ENCODE peak calls at places on chromosomes 5 and 9, in seven cellular contexts. One of them, this sample, is unnamed.
A peak's percentile ranks its signal among the peaks of the same experiment; 100 is the strongest.

GRCh38 chr5:75550597-75550996 is 38.9 kb downstream of the POLK start:
- DNase-seq in tibial artery: no peak
- DNase-seq in NCI-H748 treated with DMSO at 0.1 percent for 48 hours: no peak
- DNase-seq in T-helper 1 cell: no peak
- DNase-seq in activated CD4-positive, alpha-beta T cell treated with anti-CD3 and anti-CD28 coated beads, Interleukin-2, amount 50 U/mL, for 1 hour: no peak
- DNase-seq in SK-MEL-5: no peak
- DNase-seq in right atrium auricular region: no peak
- DNase-seq in this sample: no peak

GRCh38 chr9:4490705-4491620 is 695 bp downstream of the SLC1A1 start:
- DNase-seq in SK-MEL-5: no peak
- DNase-seq in activated CD4-positive, alpha-beta T cell treated with anti-CD3 and anti-CD28 coated beads, Interleukin-2, amount 50 U/mL, for 1 hour: no peak
- DNase-seq in T-helper 1 cell: no peak
- DNase-seq in tibial artery: no peak
- DNase-seq in NCI-H748 treated with DMSO at 0.1 percent for 48 hours: no peak
- DNase-seq in right atrium auricular region: no peak
- DNase-seq in this sample: no peak

GRCh38 chr9:88742483-88742882 is 207.5 kb downstream of the NXNL2 start:
- DNase-seq in SK-MEL-5: no peak
- DNase-seq in NCI-H748 treated with DMSO at 0.1 percent for 48 hours: no peak
- DNase-seq in activated CD4-positive, alpha-beta T cell treated with anti-CD3 and anti-CD28 coated beads, Interleukin-2, amount 50 U/mL, for 1 hour: no peak
- DNase-seq in T-helper 1 cell: no peak
- DNase-seq in tibial artery: peak; percentile 87
- DNase-seq in right atrium auricular region: no peak
- DNase-seq in this sample: no peak

GRCh38 chr9:85523202-85523601 is 218.6 kb downstream of the AGTPBP1 start:
- DNase-seq in T-helper 1 cell: no peak
- DNase-seq in activated CD4-positive, alpha-beta T cell treated with anti-CD3 and anti-CD28 coated beads, Interleukin-2, amount 50 U/mL, for 1 hour: no peak
- DNase-seq in NCI-H748 treated with DMSO at 0.1 percent for 48 hours: no peak
- DNase-seq in tibial artery: no peak
- DNase-seq in right atrium auricular region: no peak
- DNase-seq in SK-MEL-5: no peak
- DNase-seq in this sample: no peak

GRCh38 chr9:3290231-3290840 is 235.5 kb downstream of the RFX3 start:
- DNase-seq in NCI-H748 treated with DMSO at 0.1 percent for 48 hours: no peak
- DNase-seq in tibial artery: no peak
- DNase-seq in T-helper 1 cell: no peak
- DNase-seq in SK-MEL-5: no peak
- DNase-seq in activated CD4-positive, alpha-beta T cell treated with anti-CD3 and anti-CD28 coated beads, Interleukin-2, amount 50 U/mL, for 1 hour: no peak
- DNase-seq in right atrium auricular region: no peak
- DNase-seq in this sample: no peak

GRCh38 chr9:5719546-5719945 is 90.6 kb downstream of the RIC1 start:
- DNase-seq in T-helper 1 cell: no peak
- DNase-seq in right atrium auricular region: no peak
- DNase-seq in tibial artery: no peak
- DNase-seq in NCI-H748 treated with DMSO at 0.1 percent for 48 hours: no peak
- DNase-seq in activated CD4-positive, alpha-beta T cell treated with anti-CD3 and anti-CD28 coated beads, Interleukin-2, amount 50 U/mL, for 1 hour: no peak
- DNase-seq in SK-MEL-5: no peak
- DNase-seq in this sample: no peak

GRCh38 chr9:124139001-124139400 is 118.7 kb upstream of the NEK6 start:
- DNase-seq in right atrium auricular region: no peak
- DNase-seq in tibial artery: no peak
- DNase-seq in T-helper 1 cell: no peak
- DNase-seq in NCI-H748 treated with DMSO at 0.1 percent for 48 hours: no peak
- DNase-seq in SK-MEL-5: no peak
- DNase-seq in activated CD4-positive, alpha-beta T cell treated with anti-CD3 and anti-CD28 coated beads, Interleukin-2, amount 50 U/mL, for 1 hour: no peak
- DNase-seq in this sample: no peak

GRCh38 chr5:36870399-36871040 is 6.0 kb upstream of the NIPBL start:
- DNase-seq in SK-MEL-5: peak; percentile 93
- DNase-seq in tibial artery: no peak
- DNase-seq in T-helper 1 cell: no peak
- DNase-seq in NCI-H748 treated with DMSO at 0.1 percent for 48 hours: peak; percentile 99
- DNase-seq in activated CD4-positive, alpha-beta T cell treated with anti-CD3 and anti-CD28 coated beads, Interleukin-2, amount 50 U/mL, for 1 hour: no peak
- DNase-seq in right atrium auricular region: no peak
- DNase-seq in this sample: no peak

GRCh38 chr5:1445313-1445894 is at the start of gene SLC6A3:
- DNase-seq in right atrium auricular region: no peak
- DNase-seq in tibial artery: peak; percentile 64
- DNase-seq in NCI-H748 treated with DMSO at 0.1 percent for 48 hours: peak; percentile 38
- DNase-seq in SK-MEL-5: peak; percentile 41
- DNase-seq in activated CD4-positive, alpha-beta T cell treated with anti-CD3 and anti-CD28 coated beads, Interleukin-2, amount 50 U/mL, for 1 hour: peak; percentile 9
- DNase-seq in T-helper 1 cell: no peak
- DNase-seq in this sample: no peak

GRCh38 chr5:146040559-146040958 is 64.8 kb downstream of the PLAC8L1 start:
- DNase-seq in SK-MEL-5: no peak
- DNase-seq in right atrium auricular region: no peak
- DNase-seq in tibial artery: no peak
- DNase-seq in T-helper 1 cell: no peak
- DNase-seq in activated CD4-positive, alpha-beta T cell treated with anti-CD3 and anti-CD28 coated beads, Interleukin-2, amount 50 U/mL, for 1 hour: no peak
- DNase-seq in NCI-H748 treated with DMSO at 0.1 percent for 48 hours: no peak
- DNase-seq in this sample: no peak

GRCh38 chr5:135107101-135107500 is 73.1 kb upstream of the PITX1 start:
- DNase-seq in SK-MEL-5: no peak
- DNase-seq in NCI-H748 treated with DMSO at 0.1 percent for 48 hours: no peak
- DNase-seq in T-helper 1 cell: no peak
- DNase-seq in right atrium auricular region: no peak
- DNase-seq in tibial artery: no peak
- DNase-seq in activated CD4-positive, alpha-beta T cell treated with anti-CD3 and anti-CD28 coated beads, Interleukin-2, amount 50 U/mL, for 1 hour: no peak
- DNase-seq in this sample: no peak

GRCh38 chr5:132260051-132260450 is 2.6 kb downstream of the PDLIM4 start:
- DNase-seq in activated CD4-positive, alpha-beta T cell treated with anti-CD3 and anti-CD28 coated beads, Interleukin-2, amount 50 U/mL, for 1 hour: no peak
- DNase-seq in right atrium auricular region: no peak
- DNase-seq in T-helper 1 cell: no peak
- DNase-seq in tibial artery: peak; percentile 76
- DNase-seq in NCI-H748 treated with DMSO at 0.1 percent for 48 hours: no peak
- DNase-seq in SK-MEL-5: no peak
- DNase-seq in this sample: no peak

GRCh38 chr9:16321461-16322119 is 548.9 kb downstream of the BNC2 start:
- DNase-seq in right atrium auricular region: no peak
- DNase-seq in T-helper 1 cell: no peak
- DNase-seq in activated CD4-positive, alpha-beta T cell treated with anti-CD3 and anti-CD28 coated beads, Interleukin-2, amount 50 U/mL, for 1 hour: no peak
- DNase-seq in SK-MEL-5: peak; percentile 95
- DNase-seq in tibial artery: no peak
- DNase-seq in NCI-H748 treated with DMSO at 0.1 percent for 48 hours: no peak
- DNase-seq in this sample: no peak

GRCh38 chr5:169703803-169704202 is 66.7 kb downstream of the DOCK2 start:
- DNase-seq in activated CD4-positive, alpha-beta T cell treated with anti-CD3 and anti-CD28 coated beads, Interleukin-2, amount 50 U/mL, for 1 hour: no peak
- DNase-seq in tibial artery: no peak
- DNase-seq in right atrium auricular region: no peak
- DNase-seq in T-helper 1 cell: no peak
- DNase-seq in NCI-H748 treated with DMSO at 0.1 percent for 48 hours: no peak
- DNase-seq in SK-MEL-5: no peak
- DNase-seq in this sample: no peak

GRCh38 chr5:180323929-180324632 is 29.1 kb downstream of the GFPT2 start:
- DNase-seq in right atrium auricular region: no peak
- DNase-seq in tibial artery: no peak
- DNase-seq in NCI-H748 treated with DMSO at 0.1 percent for 48 hours: no peak
- DNase-seq in T-helper 1 cell: no peak
- DNase-seq in SK-MEL-5: peak; percentile 19
- DNase-seq in activated CD4-positive, alpha-beta T cell treated with anti-CD3 and anti-CD28 coated beads, Interleukin-2, amount 50 U/mL, for 1 hour: no peak
- DNase-seq in this sample: no peak

GRCh38 chr5:14816999-14817761 is 54.4 kb downstream of the ANKH start:
- DNase-seq in right atrium auricular region: peak; percentile 89
- DNase-seq in T-helper 1 cell: no peak
- DNase-seq in tibial artery: peak; percentile 81
- DNase-seq in activated CD4-positive, alpha-beta T cell treated with anti-CD3 and anti-CD28 coated beads, Interleukin-2, amount 50 U/mL, for 1 hour: no peak
- DNase-seq in SK-MEL-5: no peak
- DNase-seq in NCI-H748 treated with DMSO at 0.1 percent for 48 hours: no peak
- DNase-seq in this sample: no peak

GRCh38 chr9:137474271-137474670 is 15.1 kb upstream of the NSMF start:
- DNase-seq in NCI-H748 treated with DMSO at 0.1 percent for 48 hours: no peak
- DNase-seq in T-helper 1 cell: no peak
- DNase-seq in activated CD4-positive, alpha-beta T cell treated with anti-CD3 and anti-CD28 coated beads, Interleukin-2, amount 50 U/mL, for 1 hour: no peak
- DNase-seq in tibial artery: no peak
- DNase-seq in right atrium auricular region: no peak
- DNase-seq in SK-MEL-5: no peak
- DNase-seq in this sample: no peak

GRCh38 chr5:150410524-150411244 is 2.0 kb downstream of the CD74 start:
- DNase-seq in right atrium auricular region: peak; percentile 69
- DNase-seq in SK-MEL-5: peak; percentile 80
- DNase-seq in activated CD4-positive, alpha-beta T cell treated with anti-CD3 and anti-CD28 coated beads, Interleukin-2, amount 50 U/mL, for 1 hour: peak; percentile 49
- DNase-seq in tibial artery: peak; percentile 80
- DNase-seq in NCI-H748 treated with DMSO at 0.1 percent for 48 hours: no peak
- DNase-seq in T-helper 1 cell: peak; percentile 30
- DNase-seq in this sample: peak; percentile 42

GRCh38 chr5:80254767-80255424 is 952 bp downstream of the SERINC5 start:
- DNase-seq in SK-MEL-5: no peak
- DNase-seq in activated CD4-positive, alpha-beta T cell treated with anti-CD3 and anti-CD28 coated beads, Interleukin-2, amount 50 U/mL, for 1 hour: no peak
- DNase-seq in tibial artery: no peak
- DNase-seq in T-helper 1 cell: no peak
- DNase-seq in right atrium auricular region: no peak
- DNase-seq in NCI-H748 treated with DMSO at 0.1 percent for 48 hours: peak; percentile 63
- DNase-seq in this sample: no peak

GRCh38 chr5:88438006-88438405 is 169.4 kb upstream of the TMEM161B start:
- DNase-seq in T-helper 1 cell: no peak
- DNase-seq in tibial artery: no peak
- DNase-seq in right atrium auricular region: no peak
- DNase-seq in SK-MEL-5: peak; percentile 86
- DNase-seq in activated CD4-positive, alpha-beta T cell treated with anti-CD3 and anti-CD28 coated beads, Interleukin-2, amount 50 U/mL, for 1 hour: no peak
- DNase-seq in NCI-H748 treated with DMSO at 0.1 percent for 48 hours: no peak
- DNase-seq in this sample: no peak

GRCh38 chr5:167898361-167899042 is 392.9 kb upstream of the WWC1 start:
- DNase-seq in T-helper 1 cell: no peak
- DNase-seq in right atrium auricular region: no peak
- DNase-seq in activated CD4-positive, alpha-beta T cell treated with anti-CD3 and anti-CD28 coated beads, Interleukin-2, amount 50 U/mL, for 1 hour: no peak
- DNase-seq in SK-MEL-5: no peak
- DNase-seq in tibial artery: no peak
- DNase-seq in NCI-H748 treated with DMSO at 0.1 percent for 48 hours: no peak
- DNase-seq in this sample: no peak

GRCh38 chr5:66864240-66864884 is 268.2 kb downstream of the MAST4 start:
- DNase-seq in right atrium auricular region: no peak
- DNase-seq in NCI-H748 treated with DMSO at 0.1 percent for 48 hours: no peak
- DNase-seq in SK-MEL-5: peak; percentile 69
- DNase-seq in tibial artery: no peak
- DNase-seq in T-helper 1 cell: no peak
- DNase-seq in activated CD4-positive, alpha-beta T cell treated with anti-CD3 and anti-CD28 coated beads, Interleukin-2, amount 50 U/mL, for 1 hour: no peak
- DNase-seq in this sample: no peak

GRCh38 chr5:94503677-94504076 is 114.7 kb downstream of the KIAA0825 start:
- DNase-seq in right atrium auricular region: no peak
- DNase-seq in tibial artery: no peak
- DNase-seq in activated CD4-positive, alpha-beta T cell treated with anti-CD3 and anti-CD28 coated beads, Interleukin-2, amount 50 U/mL, for 1 hour: no peak
- DNase-seq in NCI-H748 treated with DMSO at 0.1 percent for 48 hours: no peak
- DNase-seq in SK-MEL-5: no peak
- DNase-seq in T-helper 1 cell: no peak
- DNase-seq in this sample: no peak

GRCh38 chr5:32013658-32014057 is 160.5 kb downstream of the GOLPH3 start:
- DNase-seq in NCI-H748 treated with DMSO at 0.1 percent for 48 hours: no peak
- DNase-seq in tibial artery: no peak
- DNase-seq in T-helper 1 cell: no peak
- DNase-seq in right atrium auricular region: no peak
- DNase-seq in activated CD4-positive, alpha-beta T cell treated with anti-CD3 and anti-CD28 coated beads, Interleukin-2, amount 50 U/mL, for 1 hour: no peak
- DNase-seq in SK-MEL-5: no peak
- DNase-seq in this sample: no peak

GRCh38 chr9:26326473-26327044 is 566.0 kb downstream of the CAAP1 start:
- DNase-seq in activated CD4-positive, alpha-beta T cell treated with anti-CD3 and anti-CD28 coated beads, Interleukin-2, amount 50 U/mL, for 1 hour: no peak
- DNase-seq in T-helper 1 cell: no peak
- DNase-seq in NCI-H748 treated with DMSO at 0.1 percent for 48 hours: no peak
- DNase-seq in tibial artery: no peak
- DNase-seq in right atrium auricular region: no peak
- DNase-seq in SK-MEL-5: no peak
- DNase-seq in this sample: peak; percentile 65

GRCh38 chr5:67577424-67577823 is 380.8 kb upstream of the CD180 start:
- DNase-seq in activated CD4-positive, alpha-beta T cell treated with anti-CD3 and anti-CD28 coated beads, Interleukin-2, amount 50 U/mL, for 1 hour: no peak
- DNase-seq in tibial artery: no peak
- DNase-seq in T-helper 1 cell: no peak
- DNase-seq in NCI-H748 treated with DMSO at 0.1 percent for 48 hours: peak; percentile 61
- DNase-seq in right atrium auricular region: no peak
- DNase-seq in SK-MEL-5: no peak
- DNase-seq in this sample: no peak

GRCh38 chr9:89476546-89476945 is 21.4 kb downstream of the SEMA4D start:
- DNase-seq in tibial artery: no peak
- DNase-seq in SK-MEL-5: no peak
- DNase-seq in activated CD4-positive, alpha-beta T cell treated with anti-CD3 and anti-CD28 coated beads, Interleukin-2, amount 50 U/mL, for 1 hour: no peak
- DNase-seq in NCI-H748 treated with DMSO at 0.1 percent for 48 hours: no peak
- DNase-seq in T-helper 1 cell: no peak
- DNase-seq in right atrium auricular region: no peak
- DNase-seq in this sample: no peak

GRCh38 chr9:34510032-34510431 is 12.8 kb downstream of the ENHO start:
- DNase-seq in T-helper 1 cell: no peak
- DNase-seq in tibial artery: peak; percentile 23
- DNase-seq in NCI-H748 treated with DMSO at 0.1 percent for 48 hours: no peak
- DNase-seq in right atrium auricular region: no peak
- DNase-seq in SK-MEL-5: no peak
- DNase-seq in activated CD4-positive, alpha-beta T cell treated with anti-CD3 and anti-CD28 coated beads, Interleukin-2, amount 50 U/mL, for 1 hour: no peak
- DNase-seq in this sample: no peak

GRCh38 chr9:16154570-16155078 is 601.8 kb downstream of the CCDC171 start:
- DNase-seq in SK-MEL-5: no peak
- DNase-seq in activated CD4-positive, alpha-beta T cell treated with anti-CD3 and anti-CD28 coated beads, Interleukin-2, amount 50 U/mL, for 1 hour: no peak
- DNase-seq in NCI-H748 treated with DMSO at 0.1 percent for 48 hours: peak; percentile 65
- DNase-seq in right atrium auricular region: no peak
- DNase-seq in tibial artery: no peak
- DNase-seq in T-helper 1 cell: no peak
- DNase-seq in this sample: no peak

GRCh38 chr9:91805031-91805430 is 145.0 kb downstream of the ROR2 start:
- DNase-seq in right atrium auricular region: no peak
- DNase-seq in tibial artery: no peak
- DNase-seq in activated CD4-positive, alpha-beta T cell treated with anti-CD3 and anti-CD28 coated beads, Interleukin-2, amount 50 U/mL, for 1 hour: no peak
- DNase-seq in SK-MEL-5: no peak
- DNase-seq in NCI-H748 treated with DMSO at 0.1 percent for 48 hours: no peak
- DNase-seq in T-helper 1 cell: no peak
- DNase-seq in this sample: no peak

GRCh38 chr5:72855821-72856220 is 39.4 kb downstream of the TNPO1 start:
- DNase-seq in tibial artery: no peak
- DNase-seq in activated CD4-positive, alpha-beta T cell treated with anti-CD3 and anti-CD28 coated beads, Interleukin-2, amount 50 U/mL, for 1 hour: no peak
- DNase-seq in SK-MEL-5: no peak
- DNase-seq in NCI-H748 treated with DMSO at 0.1 percent for 48 hours: no peak
- DNase-seq in right atrium auricular region: no peak
- DNase-seq in T-helper 1 cell: no peak
- DNase-seq in this sample: no peak

GRCh38 chr5:111512406-111513174 is at the start of gene STARD4:
- DNase-seq in T-helper 1 cell: peak; percentile 90
- DNase-seq in activated CD4-positive, alpha-beta T cell treated with anti-CD3 and anti-CD28 coated beads, Interleukin-2, amount 50 U/mL, for 1 hour: peak; percentile 94
- DNase-seq in NCI-H748 treated with DMSO at 0.1 percent for 48 hours: peak; percentile 90
- DNase-seq in tibial artery: peak; percentile 98
- DNase-seq in SK-MEL-5: peak; percentile 94
- DNase-seq in right atrium auricular region: peak; percentile 96
- DNase-seq in this sample: peak; percentile 63

GRCh38 chr9:16030513-16031185 is 477.8 kb downstream of the CCDC171 start:
- DNase-seq in tibial artery: no peak
- DNase-seq in SK-MEL-5: peak; percentile 84
- DNase-seq in T-helper 1 cell: no peak
- DNase-seq in right atrium auricular region: no peak
- DNase-seq in NCI-H748 treated with DMSO at 0.1 percent for 48 hours: no peak
- DNase-seq in activated CD4-positive, alpha-beta T cell treated with anti-CD3 and anti-CD28 coated beads, Interleukin-2, amount 50 U/mL, for 1 hour: no peak
- DNase-seq in this sample: no peak

GRCh38 chr5:3842591-3842990 is 247.0 kb downstream of the IRX1 start:
- DNase-seq in activated CD4-positive, alpha-beta T cell treated with anti-CD3 and anti-CD28 coated beads, Interleukin-2, amount 50 U/mL, for 1 hour: no peak
- DNase-seq in SK-MEL-5: no peak
- DNase-seq in tibial artery: no peak
- DNase-seq in T-helper 1 cell: no peak
- DNase-seq in right atrium auricular region: no peak
- DNase-seq in NCI-H748 treated with DMSO at 0.1 percent for 48 hours: no peak
- DNase-seq in this sample: no peak

GRCh38 chr5:98275980-98276379 is 497.5 kb upstream of the RGMB start:
- DNase-seq in right atrium auricular region: no peak
- DNase-seq in activated CD4-positive, alpha-beta T cell treated with anti-CD3 and anti-CD28 coated beads, Interleukin-2, amount 50 U/mL, for 1 hour: no peak
- DNase-seq in T-helper 1 cell: no peak
- DNase-seq in NCI-H748 treated with DMSO at 0.1 percent for 48 hours: no peak
- DNase-seq in SK-MEL-5: no peak
- DNase-seq in tibial artery: no peak
- DNase-seq in this sample: no peak

GRCh38 chr9:87278971-87279731 is 218.5 kb upstream of the DAPK1 start:
- DNase-seq in NCI-H748 treated with DMSO at 0.1 percent for 48 hours: no peak
- DNase-seq in SK-MEL-5: no peak
- DNase-seq in tibial artery: no peak
- DNase-seq in T-helper 1 cell: no peak
- DNase-seq in right atrium auricular region: no peak
- DNase-seq in activated CD4-positive, alpha-beta T cell treated with anti-CD3 and anti-CD28 coated beads, Interleukin-2, amount 50 U/mL, for 1 hour: no peak
- DNase-seq in this sample: no peak

GRCh38 chr5:54589786-54590185 is 72.2 kb downstream of the SNX18 start:
- DNase-seq in right atrium auricular region: no peak
- DNase-seq in activated CD4-positive, alpha-beta T cell treated with anti-CD3 and anti-CD28 coated beads, Interleukin-2, amount 50 U/mL, for 1 hour: no peak
- DNase-seq in SK-MEL-5: no peak
- DNase-seq in T-helper 1 cell: no peak
- DNase-seq in tibial artery: no peak
- DNase-seq in NCI-H748 treated with DMSO at 0.1 percent for 48 hours: no peak
- DNase-seq in this sample: no peak